ENCODE peak calls at places on chromosomes 12 and 14, in eight cellular contexts. F is pancreas; L is heart right ventricle; W is CD8-positive, alpha-beta T cell; X is MM.1S; M is IMR-90; I is Peyer's patch; J is kidney. Z is an unnamed sample.
A peak's percentile ranks its signal among the peaks of the same experiment; 100 is the strongest.

GRCh38 chr12:87439990-87440827 is 589.0 kb downstream of the C12orf50 start:
- DNase-seq in F (no peak), L (no peak), W (no peak), X (no peak), M (peak; percentile 93), I (no peak), J (no peak), Z (no peak)

GRCh38 chr12:38056701-38057689 is 259.6 kb upstream of the ALG10B start:
- DNase-seq in F (no peak), L (no peak), W (no peak), X (no peak), M (no peak), I (no peak), J (no peak), Z (no peak)

GRCh38 chr14:72962829-72963312 is 36.6 kb downstream of the DCAF4 start:
- DNase-seq in F (no peak), L (no peak), W (no peak), X (no peak), M (peak; percentile 95), I (no peak), J (no peak), Z (no peak)

GRCh38 chr12:33663000-33663654 is 223.5 kb upstream of the SYT10 start:
- DNase-seq in F (no peak), L (no peak), W (no peak), X (no peak), M (no peak), I (no peak), J (no peak), Z (no peak)

GRCh38 chr14:102898776-102899515 is 23.5 kb upstream of the AMN start:
- DNase-seq in F (no peak), L (no peak), W (no peak), X (no peak), M (no peak), I (no peak), J (no peak), Z (no peak)

GRCh38 chr12:52168019-52168717 is 23.6 kb downstream of the KRT80 start:
- DNase-seq in F (no peak), L (peak; percentile 37), W (no peak), X (no peak), M (peak; percentile 88), I (peak; percentile 77), J (no peak), Z (no peak)

GRCh38 chr12:54549774-54550451 is 512 bp downstream of the PDE1B start:
- DNase-seq in F (no peak), L (no peak), W (peak; percentile 25), X (no peak), M (no peak), I (no peak), J (peak; percentile 73), Z (no peak)

GRCh38 chr14:63605041-63605532 is 36.6 kb downstream of the WDR89 start:
- DNase-seq in F (no peak), L (no peak), W (no peak), X (no peak), M (peak; percentile 49), I (no peak), J (no peak), Z (no peak)

GRCh38 chr12:124475295-124476010 is 92.0 kb downstream of the NCOR2 start:
- DNase-seq in F (no peak), L (no peak), W (no peak), X (no peak), M (no peak), I (no peak), J (peak; percentile 39), Z (no peak)
- H3K36me3 ChIP-seq in F (no peaks in the 10 kb centered on the region), L (peaks cover 50% of the 10 kb centered on the region), W (peaks cover 21% of the 10 kb centered on the region), X (no peaks in the 10 kb centered on the region), M (peaks cover 65% of the 10 kb centered on the region), I (no peaks in the 10 kb centered on the region), J (peaks cover 17% of the 10 kb centered on the region), Z (peaks cover 13% of the 10 kb centered on the region)

GRCh38 chr12:30888241-30888640 is 38.3 kb upstream of the TSPAN11 start:
- DNase-seq in F (no peak), L (no peak), W (no peak), X (no peak), M (no peak), I (no peak), J (no peak), Z (no peak)
- H3K9me3 ChIP-seq in F (no peaks in the 10 kb centered on the region), L (no peaks in the 10 kb centered on the region), W (peaks cover 7% of the 10 kb centered on the region), X (no peaks in the 10 kb centered on the region), M (peaks cover 2% of the 10 kb centered on the region), I (no peaks in the 10 kb centered on the region), J (no peaks in the 10 kb centered on the region), Z (peaks cover 3% of the 10 kb centered on the region)

DNA sequence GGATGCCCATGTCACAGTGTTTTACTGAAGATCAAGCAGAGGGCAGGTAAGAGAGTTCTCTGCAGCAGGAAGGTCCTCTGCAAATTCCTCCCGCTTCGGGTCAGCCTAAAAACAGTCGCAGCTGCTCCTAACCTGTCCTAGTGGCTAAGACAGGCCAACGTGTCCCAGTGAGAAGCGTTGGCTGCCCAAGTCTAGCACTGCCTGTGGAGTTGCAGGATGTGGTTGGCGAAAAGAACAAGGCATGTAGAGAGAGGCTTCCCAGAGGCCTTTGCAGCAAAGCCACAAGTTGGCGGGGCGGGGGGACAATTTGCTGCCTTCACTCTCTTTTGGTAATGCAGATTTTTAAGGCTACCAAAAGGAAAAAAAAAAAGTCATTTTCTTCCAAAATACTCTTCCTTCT is 340.1 kb downstream of the BCL11B start:
- DNase-seq in F (no peak), L (no peak), W (peak; percentile 89), X (no peak), M (no peak), I (no peak), J (no peak), Z (peak; percentile 52)
- H3K4me1 ChIP-seq in F (no peaks in the 10 kb centered on the region), L (no peaks in the 10 kb centered on the region), W (peaks cover 79% of the 10 kb centered on the region), X (no peaks in the 10 kb centered on the region), M (no peaks in the 10 kb centered on the region), I (no peaks in the 10 kb centered on the region), J (no peaks in the 10 kb centered on the region), Z (peaks cover 65% of the 10 kb centered on the region)

DNA sequence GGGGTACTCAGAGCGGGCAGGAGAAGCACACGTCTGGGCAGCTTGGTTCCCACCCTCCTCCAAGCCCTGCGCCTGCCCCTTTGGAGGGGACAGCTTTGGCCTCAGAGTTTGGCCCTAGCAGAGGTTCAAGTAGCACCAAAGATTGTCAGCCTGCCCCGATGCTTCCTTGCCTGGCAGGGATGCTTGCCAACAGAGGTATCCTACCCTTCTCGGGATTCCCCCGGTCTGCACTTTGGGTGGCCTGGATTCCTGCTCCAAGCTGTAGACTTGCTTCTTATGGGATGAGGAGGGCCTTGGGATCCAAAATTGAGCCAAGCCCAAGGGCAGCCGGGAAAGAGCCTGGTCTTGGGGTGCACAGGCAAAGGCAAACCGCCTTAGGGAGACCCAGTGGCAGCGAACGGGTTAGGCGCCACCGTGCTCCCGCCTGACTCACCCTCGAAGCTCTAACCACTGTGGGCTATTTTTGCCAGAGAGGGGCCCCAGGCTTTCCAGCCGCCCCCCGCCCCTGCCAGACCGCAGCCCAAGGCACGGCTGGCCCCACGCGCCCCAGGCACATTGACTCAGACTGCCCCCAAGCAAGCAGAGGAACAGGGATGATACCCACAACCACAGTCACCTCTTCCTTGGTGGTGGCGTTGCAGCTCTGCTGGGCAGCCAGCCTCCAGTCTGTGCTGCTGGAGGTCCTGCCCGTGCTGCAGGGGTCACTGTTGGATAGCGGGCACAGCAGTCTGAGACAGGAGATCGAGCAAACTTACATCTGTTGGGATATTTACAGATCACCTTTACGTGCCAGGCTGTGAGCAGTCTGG is 882 bp upstream of the WNT10B start:
- DNase-seq in F (no peak), L (no peak), W (peak; percentile 41), X (no peak), M (peak; percentile 41), I (no peak), J (no peak), Z (no peak)
- H3K36me3 ChIP-seq in F (no peaks in the 10 kb centered on the region), L (no peaks in the 10 kb centered on the region), W (no peaks in the 10 kb centered on the region), X (no peaks in the 10 kb centered on the region), M (no peaks in the 10 kb centered on the region), I (no peaks in the 10 kb centered on the region), J (no peaks in the 10 kb centered on the region), Z (no peaks in the 10 kb centered on the region)

DNA sequence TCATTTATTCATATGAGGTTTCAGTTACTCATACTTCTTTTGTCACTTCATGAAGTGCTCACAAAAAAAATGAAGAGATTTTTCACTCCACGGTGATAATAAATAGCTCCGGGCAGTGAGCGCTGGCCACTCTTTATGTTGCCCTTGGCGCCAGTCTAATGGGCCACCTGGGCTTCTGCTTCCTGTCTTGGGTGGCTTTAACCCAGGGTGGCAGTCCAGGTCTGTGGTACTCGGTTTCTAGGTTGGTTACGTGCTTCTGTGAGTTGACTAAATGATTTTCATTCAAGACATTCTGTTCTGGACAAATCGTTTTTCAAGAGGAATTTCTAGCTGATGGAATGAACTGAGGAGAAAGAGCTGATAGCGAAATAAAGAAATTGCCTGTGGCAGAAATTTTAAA is 34.6 kb upstream of the NID2 start:
- DNase-seq in F (no peak), L (no peak), W (no peak), X (no peak), M (no peak), I (no peak), J (no peak), Z (no peak)
- H3K9me3 ChIP-seq in F (no peaks in the 10 kb centered on the region), L (no peaks in the 10 kb centered on the region), W (no peaks in the 10 kb centered on the region), X (no peaks in the 10 kb centered on the region), M (no peaks in the 10 kb centered on the region), I (no peaks in the 10 kb centered on the region), J (no peaks in the 10 kb centered on the region), Z (no peaks in the 10 kb centered on the region)

GRCh38 chr12:111777345-111778045 is 10.8 kb downstream of the ALDH2 start:
- DNase-seq in F (no peak), L (peak; percentile 23), W (no peak), X (no peak), M (no peak), I (peak; percentile 83), J (peak; percentile 83), Z (no peak)
- H3K4me1 ChIP-seq in F (peaks cover 51% of the 10 kb centered on the region), L (peaks cover 47% of the 10 kb centered on the region), W (no peaks in the 10 kb centered on the region), X (no peaks in the 10 kb centered on the region), M (peaks cover 26% of the 10 kb centered on the region), I (no peaks in the 10 kb centered on the region), J (peaks cover 45% of the 10 kb centered on the region), Z (no peaks in the 10 kb centered on the region)

GRCh38 chr12:57715786-57716185 is 21.9 kb downstream of the OS9 start:
- DNase-seq in F (no peak), L (no peak), W (no peak), X (no peak), M (no peak), I (no peak), J (no peak), Z (no peak)

GRCh38 chr12:57718641-57719528 is 19.7 kb downstream of the AGAP2 start:
- DNase-seq in F (no peak), L (no peak), W (no peak), X (no peak), M (no peak), I (no peak), J (no peak), Z (no peak)

GRCh38 chr12:57717846-57718640 is 20.5 kb downstream of the AGAP2 start:
- DNase-seq in F (no peak), L (no peak), W (no peak), X (no peak), M (no peak), I (no peak), J (no peak), Z (no peak)

GRCh38 chr12:57717131-57717530 is 21.4 kb downstream of the AGAP2 start:
- DNase-seq in F (no peak), L (no peak), W (no peak), X (no peak), M (no peak), I (no peak), J (no peak), Z (no peak)

GRCh38 chr12:57716305-57716704 is 22.2 kb downstream of the AGAP2 start:
- DNase-seq in F (no peak), L (no peak), W (no peak), X (no peak), M (no peak), I (no peak), J (no peak), Z (no peak)
- H3K36me3 ChIP-seq in F (peaks cover 14% of the 10 kb centered on the region), L (peaks cover 53% of the 10 kb centered on the region), W (peaks cover 49% of the 10 kb centered on the region), X (no peaks in the 10 kb centered on the region), M (peaks cover 56% of the 10 kb centered on the region), I (no peaks in the 10 kb centered on the region), J (peaks cover 26% of the 10 kb centered on the region), Z (peaks cover 52% of the 10 kb centered on the region)

Z was measured in CD8-positive, alpha-beta memory T cell.